ENCODE peak calls at places on chromosomes 12 and 14, in seven cellular contexts. One of them, this sample, is unnamed.

GRCh38 chr14:76328457-76329137 is 47.3 kb upstream of the ESRRB start:
- DNase-seq in stimulated activated CD4-positive, alpha-beta T cell treated with anti-CD3 and anti-CD28 coated beads, TNF-alpha, amount 100 ng/mL, for 4 hours: no peak
- DNase-seq in T-cell: no peak
- DNase-seq in T-helper 9 cell: no peak
- DNase-seq in activated T-cell treated with anti-CD3 and anti-CD28 coated beads, Interleukin-2, amount 50 U/mL, for 1 hour: no peak
- DNase-seq in fibroblast of lung: no peak
- DNase-seq in activated CD4-positive, alpha-beta T cell treated with anti-CD3 and anti-CD28 coated beads, Interleukin-2, amount 50 U/mL, for 4 hours: no peak
- DNase-seq in this sample: no peak

GRCh38 chr14:88559852-88560251 is 3.0 kb upstream of the ZC3H14 start:
- DNase-seq in T-helper 9 cell: no peak
- DNase-seq in stimulated activated CD4-positive, alpha-beta T cell treated with anti-CD3 and anti-CD28 coated beads, TNF-alpha, amount 100 ng/mL, for 4 hours: no peak
- DNase-seq in fibroblast of lung: peak
- DNase-seq in activated CD4-positive, alpha-beta T cell treated with anti-CD3 and anti-CD28 coated beads, Interleukin-2, amount 50 U/mL, for 4 hours: no peak
- DNase-seq in T-cell: no peak
- DNase-seq in activated T-cell treated with anti-CD3 and anti-CD28 coated beads, Interleukin-2, amount 50 U/mL, for 1 hour: no peak
- DNase-seq in this sample: no peak

GRCh38 chr14:89625988-89626806 is 209.2 kb upstream of the FOXN3 start:
- DNase-seq in stimulated activated CD4-positive, alpha-beta T cell treated with anti-CD3 and anti-CD28 coated beads, TNF-alpha, amount 100 ng/mL, for 4 hours: no peak
- DNase-seq in activated CD4-positive, alpha-beta T cell treated with anti-CD3 and anti-CD28 coated beads, Interleukin-2, amount 50 U/mL, for 4 hours: no peak
- DNase-seq in T-cell: no peak
- DNase-seq in fibroblast of lung: no peak
- DNase-seq in activated T-cell treated with anti-CD3 and anti-CD28 coated beads, Interleukin-2, amount 50 U/mL, for 1 hour: no peak
- DNase-seq in T-helper 9 cell: no peak
- DNase-seq in this sample: no peak

GRCh38 chr14:92493024-92493423 is 20.6 kb upstream of the RIN3 start:
- DNase-seq in T-cell: no peak
- DNase-seq in activated T-cell treated with anti-CD3 and anti-CD28 coated beads, Interleukin-2, amount 50 U/mL, for 1 hour: no peak
- DNase-seq in activated CD4-positive, alpha-beta T cell treated with anti-CD3 and anti-CD28 coated beads, Interleukin-2, amount 50 U/mL, for 4 hours: no peak
- DNase-seq in fibroblast of lung: no peak
- DNase-seq in T-helper 9 cell: no peak
- DNase-seq in stimulated activated CD4-positive, alpha-beta T cell treated with anti-CD3 and anti-CD28 coated beads, TNF-alpha, amount 100 ng/mL, for 4 hours: no peak
- DNase-seq in this sample: no peak

GRCh38 chr12:93587601-93588000 is 15.1 kb downstream of the SOCS2 start:
- DNase-seq in stimulated activated CD4-positive, alpha-beta T cell treated with anti-CD3 and anti-CD28 coated beads, TNF-alpha, amount 100 ng/mL, for 4 hours: no peak
- DNase-seq in activated CD4-positive, alpha-beta T cell treated with anti-CD3 and anti-CD28 coated beads, Interleukin-2, amount 50 U/mL, for 4 hours: no peak
- DNase-seq in T-helper 9 cell: no peak
- DNase-seq in fibroblast of lung: no peak
- DNase-seq in T-cell: no peak
- DNase-seq in activated T-cell treated with anti-CD3 and anti-CD28 coated beads, Interleukin-2, amount 50 U/mL, for 1 hour: no peak
- DNase-seq in this sample: no peak

GRCh38 chr12:118061876-118062791 is 1.2 kb upstream of the WSB2 start:
- DNase-seq in stimulated activated CD4-positive, alpha-beta T cell treated with anti-CD3 and anti-CD28 coated beads, TNF-alpha, amount 100 ng/mL, for 4 hours: no peak
- DNase-seq in activated CD4-positive, alpha-beta T cell treated with anti-CD3 and anti-CD28 coated beads, Interleukin-2, amount 50 U/mL, for 4 hours: no peak
- DNase-seq in fibroblast of lung: peak
- DNase-seq in activated T-cell treated with anti-CD3 and anti-CD28 coated beads, Interleukin-2, amount 50 U/mL, for 1 hour: peak
- DNase-seq in T-cell: no peak
- DNase-seq in T-helper 9 cell: peak
- DNase-seq in this sample: peak

GRCh38 chr12:124482567-124482893 is 84.9 kb downstream of the NCOR2 start:
- DNase-seq in T-cell: no peak
- DNase-seq in T-helper 9 cell: no peak
- DNase-seq in activated CD4-positive, alpha-beta T cell treated with anti-CD3 and anti-CD28 coated beads, Interleukin-2, amount 50 U/mL, for 4 hours: no peak
- DNase-seq in activated T-cell treated with anti-CD3 and anti-CD28 coated beads, Interleukin-2, amount 50 U/mL, for 1 hour: no peak
- DNase-seq in fibroblast of lung: no peak
- DNase-seq in stimulated activated CD4-positive, alpha-beta T cell treated with anti-CD3 and anti-CD28 coated beads, TNF-alpha, amount 100 ng/mL, for 4 hours: no peak
- DNase-seq in this sample: no peak

GRCh38 chr12:33223956-33224355 is 215.7 kb downstream of the SYT10 start:
- DNase-seq in activated CD4-positive, alpha-beta T cell treated with anti-CD3 and anti-CD28 coated beads, Interleukin-2, amount 50 U/mL, for 4 hours: no peak
- DNase-seq in activated T-cell treated with anti-CD3 and anti-CD28 coated beads, Interleukin-2, amount 50 U/mL, for 1 hour: no peak
- DNase-seq in T-helper 9 cell: no peak
- DNase-seq in T-cell: no peak
- DNase-seq in fibroblast of lung: no peak
- DNase-seq in stimulated activated CD4-positive, alpha-beta T cell treated with anti-CD3 and anti-CD28 coated beads, TNF-alpha, amount 100 ng/mL, for 4 hours: no peak
- DNase-seq in this sample: no peak

GRCh38 chr12:52216807-52217206 is 16.2 kb upstream of the KRT7 start:
- DNase-seq in activated CD4-positive, alpha-beta T cell treated with anti-CD3 and anti-CD28 coated beads, Interleukin-2, amount 50 U/mL, for 4 hours: no peak
- DNase-seq in stimulated activated CD4-positive, alpha-beta T cell treated with anti-CD3 and anti-CD28 coated beads, TNF-alpha, amount 100 ng/mL, for 4 hours: no peak
- DNase-seq in fibroblast of lung: no peak
- DNase-seq in T-helper 9 cell: no peak
- DNase-seq in T-cell: no peak
- DNase-seq in activated T-cell treated with anti-CD3 and anti-CD28 coated beads, Interleukin-2, amount 50 U/mL, for 1 hour: no peak
- DNase-seq in this sample: no peak

GRCh38 chr12:130875193-130875592 is 3.3 kb downstream of the RAN start:
- DNase-seq in T-helper 9 cell: no peak
- DNase-seq in stimulated activated CD4-positive, alpha-beta T cell treated with anti-CD3 and anti-CD28 coated beads, TNF-alpha, amount 100 ng/mL, for 4 hours: no peak
- DNase-seq in fibroblast of lung: no peak
- DNase-seq in T-cell: no peak
- DNase-seq in activated CD4-positive, alpha-beta T cell treated with anti-CD3 and anti-CD28 coated beads, Interleukin-2, amount 50 U/mL, for 4 hours: no peak
- DNase-seq in activated T-cell treated with anti-CD3 and anti-CD28 coated beads, Interleukin-2, amount 50 U/mL, for 1 hour: no peak
- DNase-seq in this sample: no peak

GRCh38 chr14:102050625-102051024 is 36.2 kb downstream of the HSP90AA1 start:
- DNase-seq in T-cell: no peak
- DNase-seq in fibroblast of lung: peak
- DNase-seq in stimulated activated CD4-positive, alpha-beta T cell treated with anti-CD3 and anti-CD28 coated beads, TNF-alpha, amount 100 ng/mL, for 4 hours: no peak
- DNase-seq in T-helper 9 cell: no peak
- DNase-seq in activated T-cell treated with anti-CD3 and anti-CD28 coated beads, Interleukin-2, amount 50 U/mL, for 1 hour: no peak
- DNase-seq in activated CD4-positive, alpha-beta T cell treated with anti-CD3 and anti-CD28 coated beads, Interleukin-2, amount 50 U/mL, for 4 hours: no peak
- DNase-seq in this sample: no peak

GRCh38 chr12:47014474-47014873 is 64.9 kb upstream of the PCED1B start:
- DNase-seq in T-cell: no peak
- DNase-seq in T-helper 9 cell: no peak
- DNase-seq in activated T-cell treated with anti-CD3 and anti-CD28 coated beads, Interleukin-2, amount 50 U/mL, for 1 hour: no peak
- DNase-seq in activated CD4-positive, alpha-beta T cell treated with anti-CD3 and anti-CD28 coated beads, Interleukin-2, amount 50 U/mL, for 4 hours: no peak
- DNase-seq in fibroblast of lung: peak
- DNase-seq in stimulated activated CD4-positive, alpha-beta T cell treated with anti-CD3 and anti-CD28 coated beads, TNF-alpha, amount 100 ng/mL, for 4 hours: no peak
- DNase-seq in this sample: no peak

GRCh38 chr14:92676031-92676430 is 72.4 kb downstream of the LGMN start:
- DNase-seq in activated CD4-positive, alpha-beta T cell treated with anti-CD3 and anti-CD28 coated beads, Interleukin-2, amount 50 U/mL, for 4 hours: no peak
- DNase-seq in T-helper 9 cell: no peak
- DNase-seq in activated T-cell treated with anti-CD3 and anti-CD28 coated beads, Interleukin-2, amount 50 U/mL, for 1 hour: peak
- DNase-seq in stimulated activated CD4-positive, alpha-beta T cell treated with anti-CD3 and anti-CD28 coated beads, TNF-alpha, amount 100 ng/mL, for 4 hours: no peak
- DNase-seq in fibroblast of lung: no peak
- DNase-seq in T-cell: no peak
- DNase-seq in this sample: no peak

GRCh38 chr12:123998960-123999359 is 25.9 kb downstream of the ZNF664 start:
- DNase-seq in T-helper 9 cell: no peak
- DNase-seq in stimulated activated CD4-positive, alpha-beta T cell treated with anti-CD3 and anti-CD28 coated beads, TNF-alpha, amount 100 ng/mL, for 4 hours: no peak
- DNase-seq in activated CD4-positive, alpha-beta T cell treated with anti-CD3 and anti-CD28 coated beads, Interleukin-2, amount 50 U/mL, for 4 hours: no peak
- DNase-seq in T-cell: no peak
- DNase-seq in activated T-cell treated with anti-CD3 and anti-CD28 coated beads, Interleukin-2, amount 50 U/mL, for 1 hour: no peak
- DNase-seq in fibroblast of lung: peak
- DNase-seq in this sample: no peak

GRCh38 chr14:24630087-24630871 is 3.7 kb downstream of the GZMB start:
- DNase-seq in T-helper 9 cell: no peak
- DNase-seq in stimulated activated CD4-positive, alpha-beta T cell treated with anti-CD3 and anti-CD28 coated beads, TNF-alpha, amount 100 ng/mL, for 4 hours: no peak
- DNase-seq in fibroblast of lung: no peak
- DNase-seq in activated CD4-positive, alpha-beta T cell treated with anti-CD3 and anti-CD28 coated beads, Interleukin-2, amount 50 U/mL, for 4 hours: no peak
- DNase-seq in activated T-cell treated with anti-CD3 and anti-CD28 coated beads, Interleukin-2, amount 50 U/mL, for 1 hour: no peak
- DNase-seq in T-cell: no peak
- DNase-seq in this sample: no peak

GRCh38 chr12:131872154-131873046 is 22.0 kb upstream of the ULK1 start:
- DNase-seq in activated T-cell treated with anti-CD3 and anti-CD28 coated beads, Interleukin-2, amount 50 U/mL, for 1 hour: no peak
- DNase-seq in stimulated activated CD4-positive, alpha-beta T cell treated with anti-CD3 and anti-CD28 coated beads, TNF-alpha, amount 100 ng/mL, for 4 hours: no peak
- DNase-seq in activated CD4-positive, alpha-beta T cell treated with anti-CD3 and anti-CD28 coated beads, Interleukin-2, amount 50 U/mL, for 4 hours: no peak
- DNase-seq in T-helper 9 cell: no peak
- DNase-seq in T-cell: no peak
- DNase-seq in fibroblast of lung: peak
- DNase-seq in this sample: no peak

GRCh38 chr12:127987199-127987901 is 279.6 kb upstream of the TMEM132C start:
- DNase-seq in stimulated activated CD4-positive, alpha-beta T cell treated with anti-CD3 and anti-CD28 coated beads, TNF-alpha, amount 100 ng/mL, for 4 hours: no peak
- DNase-seq in T-cell: no peak
- DNase-seq in fibroblast of lung: peak
- DNase-seq in T-helper 9 cell: no peak
- DNase-seq in activated CD4-positive, alpha-beta T cell treated with anti-CD3 and anti-CD28 coated beads, Interleukin-2, amount 50 U/mL, for 4 hours: no peak
- DNase-seq in activated T-cell treated with anti-CD3 and anti-CD28 coated beads, Interleukin-2, amount 50 U/mL, for 1 hour: no peak
- DNase-seq in this sample: no peak

GRCh38 chr12:50242751-50243191 is 40.5 kb downstream of the LIMA1 start:
- DNase-seq in T-cell: no peak
- DNase-seq in fibroblast of lung: peak
- DNase-seq in activated CD4-positive, alpha-beta T cell treated with anti-CD3 and anti-CD28 coated beads, Interleukin-2, amount 50 U/mL, for 4 hours: no peak
- DNase-seq in stimulated activated CD4-positive, alpha-beta T cell treated with anti-CD3 and anti-CD28 coated beads, TNF-alpha, amount 100 ng/mL, for 4 hours: no peak
- DNase-seq in T-helper 9 cell: no peak
- DNase-seq in activated T-cell treated with anti-CD3 and anti-CD28 coated beads, Interleukin-2, amount 50 U/mL, for 1 hour: no peak
- DNase-seq in this sample: no peak